ENCODE peak calls at places on chromosomes 13 and 19, in seven cellular contexts. L is IMR-90, U is H9, D is neural progenitor cell, Z is OCI-LY7, V is fibroblast of lung, Q is PC-9. N is an unnamed sample.

GRCh38 chr13:79281335-79281734 is 124.7 kb downstream of the RBM26 start:
- DNase-seq in L (no peak), U (peak; percentile 73), D (peak; percentile 87), Z (no peak), V (no peak), Q (no peak), N (no peak)

GRCh38 chr19:8877854-8878705 is 45.9 kb downstream of the MBD3L1 start:
- DNase-seq in L (no peak), U (no peak), D (peak; percentile 2), Z (peak; percentile 25), V (no peak), Q (no peak), N (no peak)

GRCh38 chr13:27450921-27451461 is 627 bp upstream of the MTIF3 start:
- DNase-seq in L (peak; percentile 47), U (no peak), D (peak; percentile 58), Z (peak; percentile 28), V (peak; percentile 51), Q (no peak), N (peak; percentile 75)

GRCh38 chr19:53294786-53295441 is 27.4 kb upstream of the VN1R4 start:
- DNase-seq in L (no peak), U (peak; percentile 78), D (peak; percentile 29), Z (no peak), V (peak; percentile 7), Q (no peak), N (no peak)

GRCh38 chr13:31200636-31200970 is 828 bp downstream of the B3GLCT start:
- DNase-seq in L (no peak), U (peak; percentile 47), D (peak; percentile 69), Z (peak; percentile 62), V (peak; percentile 23), Q (no peak), N (no peak)

GRCh38 chr13:30742896-30743295 is 7.6 kb downstream of the ALOX5AP start:
- DNase-seq in L (no peak), U (no peak), D (no peak), Z (no peak), V (no peak), Q (no peak), N (peak; percentile 24)

GRCh38 chr13:67130444-67130843 is 99.7 kb downstream of the PCDH9 start:
- DNase-seq in L (no peak), U (no peak), D (no peak), Z (no peak), V (no peak), Q (no peak), N (no peak)

GRCh38 chr19:44626067-44626624 is 12.8 kb downstream of the IGSF23 start:
- DNase-seq in L (peak; percentile 99), U (no peak), D (no peak), Z (no peak), V (peak; percentile 86), Q (peak; percentile 94), N (peak; percentile 96)

GRCh38 chr19:10617409-10618121 is 7.8 kb upstream of the SLC44A2 start:
- DNase-seq in L (peak; percentile 89), U (no peak), D (no peak), Z (no peak), V (peak; percentile 34), Q (peak; percentile 82), N (peak; percentile 54)

GRCh38 chr13:41565221-41565620 is 107.9 kb downstream of the RGCC start:
- DNase-seq in L (peak; percentile 97), U (no peak), D (no peak), Z (no peak), V (peak; percentile 78), Q (no peak), N (peak; percentile 86)

GRCh38 chr19:15443325-15443724 is 6.4 kb downstream of the WIZ start:
- DNase-seq in L (no peak), U (no peak), D (no peak), Z (no peak), V (no peak), Q (no peak), N (no peak)

DNA sequence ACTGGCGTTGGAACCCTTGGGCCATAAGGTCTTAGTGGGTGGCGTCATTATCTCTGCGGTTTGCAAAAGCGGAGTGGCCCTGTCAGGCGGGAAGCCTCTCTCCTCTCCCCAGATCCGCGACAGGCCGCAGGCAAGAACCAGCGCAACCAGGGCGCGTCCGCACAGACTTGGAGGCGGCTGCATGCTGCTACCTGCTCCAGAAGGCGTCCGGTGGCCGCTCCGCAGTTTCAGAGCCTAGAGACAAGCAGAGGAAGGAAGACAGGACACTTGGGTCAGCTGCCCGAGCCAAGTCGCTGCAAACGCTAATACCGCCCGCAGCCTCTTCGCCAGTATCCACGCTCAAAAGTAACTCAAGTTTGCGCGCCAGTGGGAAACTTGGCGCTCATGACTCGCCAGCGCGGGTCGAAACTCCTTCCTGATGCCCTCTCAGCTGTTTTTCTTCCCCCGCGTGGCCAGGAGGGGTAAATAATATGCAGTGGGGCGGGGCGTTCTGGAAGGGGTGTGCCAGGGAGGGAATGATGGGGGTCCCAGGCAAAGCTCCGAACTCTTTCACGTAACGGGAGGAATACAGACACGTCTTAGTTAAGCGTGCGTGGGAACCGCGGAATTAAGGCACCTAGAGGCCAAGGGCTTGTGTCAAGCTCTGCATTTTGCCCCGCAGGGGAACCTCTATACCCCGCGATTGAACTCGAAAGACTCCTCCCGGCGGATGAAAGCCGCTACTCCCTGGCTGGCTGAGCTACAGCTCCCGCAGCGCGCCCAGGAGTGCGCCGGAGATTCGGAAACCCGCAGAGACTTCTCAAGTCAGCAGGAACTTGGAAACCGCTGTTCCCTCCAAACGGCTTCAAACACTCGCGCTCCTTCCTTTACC is at the start of gene EDNRB:
- DNase-seq in L (peak; percentile 17), U (peak; percentile 62), D (peak; percentile 58), Z (no peak), V (peak; percentile 39), Q (no peak), N (peak; percentile 62)
- H3K27ac ChIP-seq in L (peak within 1 kb of the TSS; percentile 28), U (no peak within 1 kb of the TSS), D (no peak within 1 kb of the TSS), Z (no peak within 1 kb of the TSS), V (no peak within 1 kb of the TSS), Q (no peak within 1 kb of the TSS), N (no peak within 1 kb of the TSS)

GRCh38 chr19:55633866-55634265 is 6.9 kb upstream of the ZNF580 start:
- DNase-seq in L (no peak), U (no peak), D (no peak), Z (no peak), V (no peak), Q (no peak), N (no peak)
- H3K4me2 ChIP-seq in L (no peak overlapping the region), U (no peak overlapping the region), D (peak overlapping the region; percentile 99), Z (peak overlapping the region; percentile 100), V (no peak overlapping the region), Q (peak overlapping the region; percentile 92), N (peak overlapping the region; percentile 99)

DNA sequence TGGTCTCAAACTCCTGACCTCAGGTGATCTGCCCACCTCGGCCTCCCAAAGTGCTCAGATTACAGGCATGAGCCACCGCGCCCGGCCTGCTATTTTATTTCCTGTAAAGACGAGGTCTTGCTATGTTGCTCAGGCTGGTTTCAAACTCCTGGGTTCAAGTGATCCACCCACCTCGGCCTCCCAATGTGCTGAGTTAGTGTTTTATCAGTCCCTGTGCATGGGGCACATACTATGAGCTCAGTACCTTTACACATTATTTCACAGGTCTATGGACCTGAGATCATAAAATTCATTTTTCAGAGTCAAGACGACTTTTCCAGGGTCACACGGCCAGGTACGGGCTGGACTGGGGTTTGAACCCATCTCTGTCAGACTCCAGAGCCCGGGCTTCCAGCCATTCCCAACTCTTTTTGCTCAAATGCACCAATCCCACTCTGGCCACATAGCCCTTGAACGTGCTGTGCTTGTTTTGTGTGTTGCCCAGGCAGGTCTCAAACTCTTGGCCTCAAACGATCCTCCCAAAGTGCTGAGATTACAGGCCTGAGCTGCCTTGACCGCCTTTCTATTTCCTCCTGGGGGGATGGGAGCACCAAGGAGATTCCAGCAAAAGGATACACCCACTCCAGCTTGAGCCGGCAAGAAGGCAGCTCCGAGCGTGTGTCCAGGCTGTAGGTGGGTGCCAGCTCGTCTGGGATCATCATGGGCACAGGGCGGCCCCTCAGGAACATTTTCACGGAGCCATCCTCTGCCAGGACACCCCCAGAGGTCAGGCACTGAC is 1.1 kb downstream of the EML2 start:
- DNase-seq in L (peak; percentile 48), U (peak; percentile 50), D (no peak), Z (no peak), V (peak; percentile 47), Q (peak; percentile 44), N (peak; percentile 55)
- H3K27ac ChIP-seq in L (peak overlapping the region; percentile 51), U (no peak overlapping the region), D (no peak overlapping the region), Z (no peak overlapping the region), V (peak overlapping the region; percentile 26), Q (no peak overlapping the region), N (no peak overlapping the region)

GRCh38 chr19:38515906-38516305 is 82.4 kb downstream of the RYR1 start:
- DNase-seq in L (no peak), U (no peak), D (no peak), Z (no peak), V (no peak), Q (no peak), N (no peak)
- H3K4me2 ChIP-seq in L (no peak overlapping the region), U (no peak overlapping the region), D (no peak overlapping the region), Z (no peak overlapping the region), V (no peak overlapping the region), Q (no peak overlapping the region), N (no peak overlapping the region)

GRCh38 chr19:41774515-41774980 is 19.2 kb downstream of the CEACAM6 start:
- DNase-seq in L (no peak), U (no peak), D (no peak), Z (no peak), V (no peak), Q (peak; percentile 90), N (no peak)
- H3K27ac ChIP-seq in L (no peak overlapping the region), U (no peak overlapping the region), D (no peak overlapping the region), Z (no peak overlapping the region), V (no peak overlapping the region), Q (peak overlapping the region; percentile 100), N (no peak overlapping the region)

GRCh38 chr13:45918597-45918996 is 67.0 kb upstream of the SIAH3 start:
- DNase-seq in L (no peak), U (no peak), D (no peak), Z (no peak), V (no peak), Q (no peak), N (no peak)
- H3K4me2 ChIP-seq in L (no peak overlapping the region), U (no peak overlapping the region), D (no peak overlapping the region), Z (no peak overlapping the region), V (no peak overlapping the region), Q (no peak overlapping the region), N (no peak overlapping the region)

DNA sequence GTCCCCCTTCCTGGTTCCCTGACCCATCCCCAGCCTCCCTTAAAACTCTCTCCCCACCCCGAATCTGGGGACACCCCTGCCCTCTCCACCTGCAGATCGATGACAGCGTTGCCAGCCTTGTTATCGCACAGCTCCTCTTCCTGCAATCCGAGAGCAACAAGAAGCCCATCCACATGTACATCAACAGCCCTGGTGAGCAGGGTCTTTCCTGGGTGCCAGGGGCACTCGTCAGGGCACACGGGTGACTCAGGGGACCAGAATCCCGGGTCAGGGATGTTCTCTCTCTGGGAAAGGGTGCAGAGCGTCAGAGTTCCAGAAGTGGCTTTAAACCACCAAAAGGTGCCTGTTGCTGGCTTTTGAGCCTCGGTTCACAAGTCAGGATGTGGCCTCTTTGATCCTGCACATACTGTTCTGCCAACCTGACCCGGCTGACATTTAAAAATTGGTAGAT is 1.0 kb downstream of the CLPP start:
- DNase-seq in L (no peak), U (no peak), D (no peak), Z (peak; percentile 36), V (peak; percentile 7), Q (no peak), N (peak; percentile 26)
- H3K27ac ChIP-seq in L (peak overlapping the region; percentile 77), U (no peak overlapping the region), D (no peak overlapping the region), Z (peak overlapping the region; percentile 55), V (peak overlapping the region; percentile 73), Q (no peak overlapping the region), N (no peak overlapping the region)